ENCODE peak calls at places on chromosomes 5 and 9, in seven cellular contexts. P, X, M, L, Y, O and Q are unnamed samples.

GRCh38 chr5:132264546-132265335 is 7.2 kb downstream of the PDLIM4 start:
- DNase-seq in P (no peak), X (no peak), M (no peak), L (no peak), Y (no peak), O (no peak), Q (no peak)

GRCh38 chr5:1343931-1344901 is 683 bp downstream of the CLPTM1L start:
- DNase-seq in P (no peak), X (no peak), M (no peak), L (no peak), Y (peak; percentile 54), O (no peak), Q (no peak)

GRCh38 chr9:33132249-33132772 is 34.8 kb downstream of the B4GALT1 start:
- DNase-seq in P (peak; percentile 51), X (peak; percentile 46), M (no peak), L (no peak), Y (peak; percentile 61), O (no peak), Q (no peak)

GRCh38 chr5:51279983-51280382 is 103.3 kb upstream of the ISL1 start:
- DNase-seq in P (no peak), X (no peak), M (no peak), L (no peak), Y (no peak), O (no peak), Q (no peak)

GRCh38 chr9:130845254-130845653 is 10.2 kb downstream of the ABL1 start:
- DNase-seq in P (no peak), X (no peak), M (no peak), L (no peak), Y (no peak), O (no peak), Q (no peak)

GRCh38 chr5:18090177-18090576 is 455.9 kb downstream of the TAF11L14 start:
- DNase-seq in P (no peak), X (no peak), M (no peak), L (no peak), Y (no peak), O (no peak), Q (no peak)

GRCh38 chr5:43603535-43604363 is 769 bp downstream of the NNT start:
- DNase-seq in P (no peak), X (no peak), M (peak; percentile 34), L (peak; percentile 62), Y (peak; percentile 65), O (no peak), Q (no peak)

GRCh38 chr5:92455011-92455410 is 1071.9 kb upstream of the ARRDC3 start:
- DNase-seq in P (no peak), X (no peak), M (no peak), L (no peak), Y (no peak), O (no peak), Q (no peak)

GRCh38 chr5:168756517-168757391 is 177.6 kb upstream of the PANK3 start:
- DNase-seq in P (no peak), X (no peak), M (no peak), L (no peak), Y (no peak), O (no peak), Q (no peak)

GRCh38 chr5:26691486-26691885 is 346.9 kb downstream of the CDH9 start:
- DNase-seq in P (no peak), X (no peak), M (no peak), L (no peak), Y (no peak), O (no peak), Q (no peak)

GRCh38 chr5:87762631-87763030 is 349.9 kb upstream of the CCNH start:
- DNase-seq in P (no peak), X (no peak), M (no peak), L (no peak), Y (no peak), O (no peak), Q (no peak)

GRCh38 chr9:107425110-107426025 is 64.2 kb downstream of the KLF4 start:
- DNase-seq in P (no peak), X (no peak), M (no peak), L (peak; percentile 23), Y (peak; percentile 90), O (peak; percentile 57), Q (peak; percentile 10)

GRCh38 chr5:138102454-138103320 is 18.9 kb downstream of the WNT8A start:
- DNase-seq in P (no peak), X (no peak), M (no peak), L (no peak), Y (no peak), O (no peak), Q (no peak)

GRCh38 chr5:4083591-4084337 is 488.1 kb downstream of the IRX1 start:
- DNase-seq in P (no peak), X (no peak), M (no peak), L (no peak), Y (no peak), O (no peak), Q (no peak)

GRCh38 chr5:122295138-122295537 is 16.9 kb upstream of the SNCAIP start:
- DNase-seq in P (no peak), X (no peak), M (no peak), L (no peak), Y (no peak), O (no peak), Q (no peak)

GRCh38 chr5:61304611-61305369 is 27.3 kb upstream of the ZSWIM6 start:
- DNase-seq in P (no peak), X (no peak), M (peak; percentile 33), L (no peak), Y (peak; percentile 87), O (peak; percentile 42), Q (no peak)

GRCh38 chr5:64318175-64318574 is 152.5 kb downstream of the RNF180 start:
- DNase-seq in P (no peak), X (no peak), M (no peak), L (no peak), Y (no peak), O (no peak), Q (no peak)

GRCh38 chr5:43997647-43998251 is 391.5 kb downstream of the FGF10 start:
- DNase-seq in P (no peak), X (peak; percentile 15), M (peak; percentile 14), L (no peak), Y (peak; percentile 81), O (peak; percentile 56), Q (peak; percentile 82)

GRCh38 chr5:151880304-151880703 is 44.3 kb downstream of the GLRA1 start:
- DNase-seq in P (no peak), X (no peak), M (no peak), L (no peak), Y (peak; percentile 95), O (no peak), Q (no peak)

GRCh38 chr9:88927510-88927909 is 63.8 kb upstream of the S1PR3 start:
- DNase-seq in P (no peak), X (no peak), M (no peak), L (no peak), Y (no peak), O (no peak), Q (no peak)

GRCh38 chr5:123285122-123286011 is 137.8 kb downstream of the CEP120 start:
- DNase-seq in P (no peak), X (no peak), M (no peak), L (no peak), Y (peak; percentile 13), O (no peak), Q (peak; percentile 12)

GRCh38 chr9:91089405-91090131 is 272.1 kb downstream of the AUH start:
- DNase-seq in P (no peak), X (no peak), M (no peak), L (no peak), Y (no peak), O (peak; percentile 43), Q (peak; percentile 33)

GRCh38 chr9:4615251-4615650 is 46.8 kb upstream of the PLPP6 start:
- DNase-seq in P (peak; percentile 40), X (peak; percentile 44), M (no peak), L (no peak), Y (peak; percentile 30), O (peak; percentile 48), Q (no peak)

GRCh38 chr9:20209421-20210340 is 412.6 kb downstream of the MLLT3 start:
- DNase-seq in P (no peak), X (no peak), M (no peak), L (peak; percentile 19), Y (no peak), O (no peak), Q (no peak)

GRCh38 chr5:57825026-57825683 is 342.5 kb upstream of the ACTBL2 start:
- DNase-seq in P (peak; percentile 84), X (peak; percentile 69), M (peak; percentile 47), L (no peak), Y (peak; percentile 63), O (no peak), Q (no peak)

GRCh38 chr9:35852267-35852815 is 17.9 kb downstream of the OR13J1 start:
- DNase-seq in P (no peak), X (no peak), M (no peak), L (no peak), Y (no peak), O (no peak), Q (no peak)

GRCh38 chr5:97019435-97020117 is 83.7 kb downstream of the LNPEP start:
- DNase-seq in P (peak; percentile 67), X (no peak), M (no peak), L (no peak), Y (no peak), O (no peak), Q (no peak)

GRCh38 chr9:8012986-8013385 is 213.4 kb upstream of the DMAC1 start:
- DNase-seq in P (no peak), X (no peak), M (no peak), L (no peak), Y (no peak), O (no peak), Q (no peak)

GRCh38 chr5:153896117-153896516 is 142.6 kb downstream of the FAM114A2 start:
- DNase-seq in P (no peak), X (no peak), M (no peak), L (no peak), Y (no peak), O (no peak), Q (no peak)

GRCh38 chr5:53331463-53331862 is 149.0 kb upstream of the FST start:
- DNase-seq in P (peak; percentile 48), X (no peak), M (no peak), L (no peak), Y (peak; percentile 66), O (no peak), Q (no peak)

GRCh38 chr5:123856736-123857135 is 344.8 kb downstream of the CSNK1G3 start:
- DNase-seq in P (no peak), X (no peak), M (no peak), L (no peak), Y (no peak), O (no peak), Q (no peak)

GRCh38 chr5:154220625-154221024 is 30.1 kb downstream of the GALNT10 start:
- DNase-seq in P (peak; percentile 73), X (peak; percentile 39), M (no peak), L (no peak), Y (peak; percentile 71), O (no peak), Q (no peak)

GRCh38 chr5:103522586-103522985 is 40.0 kb downstream of the NUDT12 start:
- DNase-seq in P (no peak), X (no peak), M (no peak), L (no peak), Y (no peak), O (no peak), Q (no peak)